ENCODE peak calls at places on chromosomes 13 and 19, in four cellular contexts. N, F, Y and I are unnamed samples.

GRCh38 chr19:4537953-4538600 is 1.8 kb downstream of the LRG1 start:
- DNase-seq in N (no peak), F (no peak), Y (no peak), I (no peak)

GRCh38 chr19:13621413-13621812 is 115.1 kb upstream of the CACNA1A start:
- DNase-seq in N (peak; percentile 98), F (no peak), Y (peak; percentile 94), I (peak; percentile 88)

GRCh38 chr13:30340367-30341184 is 33.2 kb upstream of the KATNAL1 start:
- DNase-seq in N (peak; percentile 63), F (peak; percentile 73), Y (peak; percentile 92), I (peak; percentile 95)

GRCh38 chr13:109627649-109628048 is 158.7 kb downstream of the IRS2 start:
- DNase-seq in N (no peak), F (no peak), Y (no peak), I (no peak)

GRCh38 chr13:70890289-70890688 is 782.0 kb upstream of the KLHL1 start:
- DNase-seq in N (no peak), F (no peak), Y (no peak), I (no peak)

GRCh38 chr19:29285878-29286277 is 72.9 kb upstream of the UQCRFS1 start:
- DNase-seq in N (no peak), F (no peak), Y (no peak), I (no peak)

GRCh38 chr13:113151745-113152707 is 6.4 kb upstream of the PROZ start:
- DNase-seq in N (no peak), F (no peak), Y (peak; percentile 60), I (peak; percentile 65)

GRCh38 chr13:74930402-74931165 is 551.4 kb downstream of the TBC1D4 start:
- DNase-seq in N (peak; percentile 77), F (no peak), Y (peak; percentile 86), I (peak; percentile 71)

GRCh38 chr19:35269425-35270117 is 809 bp downstream of the USF2 start:
- DNase-seq in N (peak; percentile 70), F (peak; percentile 91), Y (peak; percentile 74), I (peak; percentile 71)

GRCh38 chr13:98327326-98328314 is 150.6 kb upstream of the RNF113B start:
- DNase-seq in N (no peak), F (peak; percentile 57), Y (no peak), I (peak; percentile 47)

GRCh38 chr19:29706635-29707034 is 8.4 kb downstream of the C19orf12 start:
- DNase-seq in N (no peak), F (no peak), Y (no peak), I (no peak)

GRCh38 chr13:90068658-90069057 is 1278.8 kb upstream of the MIR17HG start:
- DNase-seq in N (no peak), F (no peak), Y (no peak), I (no peak)

GRCh38 chr13:101149735-101150380 is 266.4 kb downstream of the NALCN start:
- DNase-seq in N (peak; percentile 6), F (no peak), Y (peak; percentile 57), I (peak; percentile 59)

GRCh38 chr19:43526884-43527859 is at the start of gene ETHE1:
- DNase-seq in N (peak; percentile 78), F (peak; percentile 86), Y (peak; percentile 58), I (peak; percentile 48)

GRCh38 chr13:20558982-20559381 is 8.0 kb upstream of the IFT88 start:
- DNase-seq in N (no peak), F (no peak), Y (no peak), I (no peak)

GRCh38 chr19:4914736-4915501 is 5.6 kb downstream of the UHRF1 start:
- DNase-seq in N (peak; percentile 93), F (no peak), Y (peak; percentile 77), I (peak; percentile 56)

GRCh38 chr19:42099336-42099925 is 23.5 kb downstream of the ZNF574 start:
- DNase-seq in N (no peak), F (no peak), Y (no peak), I (no peak)

DNA sequence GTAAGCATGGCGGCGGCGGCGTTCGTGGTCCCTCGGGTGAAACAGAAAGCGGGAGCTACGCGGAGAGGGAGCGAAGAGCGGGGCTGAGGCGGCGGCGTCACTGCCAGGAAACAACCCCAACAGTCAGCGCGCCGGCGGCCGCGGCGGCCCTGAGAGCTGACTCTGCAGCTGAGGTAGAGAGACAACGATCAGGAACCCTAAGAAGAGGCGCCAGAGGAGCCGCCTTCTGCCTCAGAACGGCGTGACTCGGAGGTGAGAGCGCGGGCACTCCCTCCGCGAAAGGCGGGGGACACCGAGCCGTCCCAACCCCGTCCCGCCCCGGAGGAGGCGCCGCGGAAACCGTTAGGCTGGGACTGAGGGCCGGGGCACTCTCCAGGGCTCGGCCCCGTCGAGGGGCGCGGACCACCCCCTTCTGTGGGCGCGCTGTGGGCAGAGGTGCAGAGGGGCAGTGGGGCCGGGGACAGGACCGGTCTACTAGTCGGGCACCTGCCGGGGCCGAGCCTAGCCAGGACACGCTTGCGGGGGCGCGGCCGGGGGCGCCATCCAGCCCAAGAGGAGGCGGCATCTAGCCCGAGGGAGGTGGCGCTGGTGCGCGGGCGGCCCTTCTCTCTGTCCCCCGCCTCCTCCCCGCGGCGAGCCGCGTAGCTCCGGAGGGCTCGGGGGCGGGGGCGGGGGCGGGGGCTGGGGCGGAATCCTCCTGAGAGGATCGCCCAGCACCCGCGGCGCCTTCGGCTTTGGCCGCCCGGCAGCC is 389 bp downstream of the FNDC3A start:
- DNase-seq in N (peak; percentile 84), F (peak; percentile 87), Y (peak; percentile 82), I (peak; percentile 75)
- TF ChIP-seq CTCF in N (no peak), F (peak; percentile 4), Y (no peak), I (no peak)

GRCh38 chr13:51803422-51804294 is at the start of gene DHRS12:
- DNase-seq in N (peak; percentile 80), F (peak; percentile 92), Y (peak; percentile 68), I (peak; percentile 74)

GRCh38 chr13:51803018-51803417 is 945 bp downstream of the DHRS12 start:
- DNase-seq in N (no peak), F (peak; percentile 33), Y (no peak), I (no peak)

GRCh38 chr13:51801631-51802099 is 2.3 kb downstream of the DHRS12 start:
- DNase-seq in N (peak; percentile 19), F (peak; percentile 93), Y (no peak), I (no peak)

GRCh38 chr13:51804295-51805172 is 571 bp upstream of the DHRS12 start:
- DNase-seq in N (no peak), F (peak; percentile 34), Y (no peak), I (no peak)

DNA sequence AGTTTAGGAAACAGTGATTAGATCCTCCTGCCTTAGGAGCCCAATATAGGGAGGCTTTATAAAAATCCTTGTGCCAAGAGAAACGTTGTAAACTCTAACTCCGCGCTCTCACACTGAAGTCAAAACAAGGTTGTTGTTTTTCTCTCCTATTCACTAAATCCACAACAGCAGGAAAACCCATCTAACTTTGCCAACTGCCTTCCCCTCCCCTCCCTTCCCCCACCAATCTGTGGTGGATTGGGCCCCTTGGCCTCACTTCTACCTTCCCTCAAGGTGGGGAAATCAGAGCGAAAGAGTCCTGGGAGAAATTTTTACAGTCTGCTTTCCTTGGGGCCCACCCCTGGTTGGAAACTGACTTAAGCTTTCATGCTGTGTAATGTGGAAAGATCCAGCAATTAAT is 1.4 kb downstream of the DHRS12 start:
- DNase-seq in N (no peak), F (peak; percentile 35), Y (no peak), I (no peak)
- H3K4me3 ChIP-seq in N (no peak overlapping the region), F (no peak overlapping the region), Y (no peak overlapping the region), I (no peak overlapping the region)

GRCh38 chr19:31340059-31341025 is 8.9 kb downstream of the TSHZ3 start:
- DNase-seq in N (peak; percentile 54), F (peak; percentile 86), Y (peak; percentile 84), I (no peak)

GRCh38 chr19:31339405-31339804 is 9.8 kb downstream of the TSHZ3 start:
- DNase-seq in N (no peak), F (peak; percentile 17), Y (no peak), I (no peak)

GRCh38 chr19:31335716-31336115 is 13.5 kb downstream of the TSHZ3 start:
- DNase-seq in N (no peak), F (no peak), Y (no peak), I (no peak)

GRCh38 chr19:31337007-31337914 is 12.0 kb downstream of the TSHZ3 start:
- DNase-seq in N (no peak), F (no peak), Y (no peak), I (no peak)

GRCh38 chr19:31338069-31338767 is 11.0 kb downstream of the TSHZ3 start:
- DNase-seq in N (no peak), F (peak; percentile 82), Y (peak; percentile 39), I (peak; percentile 75)
- TF ChIP-seq CTCF in N (peak; percentile 48), F (peak; percentile 51), Y (peak; percentile 61), I (peak; percentile 84)

DNA sequence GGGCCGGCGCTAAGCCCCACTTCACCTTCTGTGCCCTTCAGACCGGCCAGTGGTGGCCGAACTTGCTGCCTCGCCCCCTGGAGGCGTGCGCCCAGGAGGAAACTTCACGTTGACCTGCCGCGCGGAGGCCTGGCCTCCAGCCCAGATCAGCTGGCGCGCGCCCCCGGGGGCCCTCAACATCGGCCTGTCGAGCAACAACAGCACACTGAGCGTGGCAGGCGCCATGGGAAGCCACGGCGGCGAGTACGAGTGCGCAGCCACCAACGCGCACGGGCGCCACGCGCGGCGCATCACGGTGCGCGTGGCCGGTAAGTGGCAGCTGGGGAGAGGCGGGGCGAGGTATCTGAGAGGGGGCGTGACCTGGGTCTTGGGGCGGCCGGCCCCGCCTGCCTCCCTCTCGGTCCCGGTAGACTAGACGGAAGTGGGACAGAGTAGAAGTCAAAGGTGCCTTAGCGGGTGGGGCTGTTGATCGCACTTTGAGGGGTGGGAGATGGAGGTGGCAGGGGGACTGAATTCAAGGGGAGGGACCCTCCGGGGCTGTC is 5.6 kb downstream of the ICAM5 start:
- DNase-seq in N (no peak), F (peak; percentile 81), Y (no peak), I (no peak)
- H3K4me3 ChIP-seq in N (no peak overlapping the region), F (peak overlapping the region; percentile 27), Y (no peak overlapping the region), I (no peak overlapping the region)

DNA sequence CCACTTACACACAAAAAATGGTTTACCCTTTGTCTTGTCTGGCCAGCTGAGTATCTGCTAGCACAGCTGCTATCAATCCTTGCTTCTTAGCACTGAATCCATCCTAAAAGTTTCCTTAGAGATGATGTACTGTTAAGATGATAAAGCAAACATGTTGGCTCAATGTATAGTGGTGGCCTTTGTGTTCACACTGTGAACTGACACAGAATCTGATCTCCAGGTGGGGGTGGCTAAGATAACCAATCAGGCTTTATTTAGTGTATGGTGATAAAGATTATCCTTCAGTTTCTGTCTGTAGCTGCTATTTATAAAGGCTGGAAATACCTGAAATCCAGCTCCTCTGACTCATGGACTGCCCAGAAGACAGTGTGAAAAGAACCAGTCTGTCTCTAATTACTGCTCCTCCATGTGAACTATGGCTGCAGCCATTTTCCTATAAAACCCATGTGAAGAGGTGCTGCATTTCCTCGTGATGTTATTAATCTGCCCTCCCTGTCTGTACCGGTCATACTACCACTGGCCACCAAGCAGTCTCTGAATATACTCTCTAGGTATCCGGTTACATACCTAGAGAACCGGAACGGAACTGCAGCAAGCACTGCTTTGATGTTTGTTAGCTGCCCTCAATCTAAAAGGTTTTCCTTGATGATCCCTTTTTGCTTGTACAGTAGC is 238.1 kb downstream of the LHFPL6 start:
- DNase-seq in N (peak; percentile 76), F (no peak), Y (no peak), I (peak; percentile 38)
- TF ChIP-seq CTCF in N (peak; percentile 25), F (no peak), Y (no peak), I (peak; percentile 23)

DNA sequence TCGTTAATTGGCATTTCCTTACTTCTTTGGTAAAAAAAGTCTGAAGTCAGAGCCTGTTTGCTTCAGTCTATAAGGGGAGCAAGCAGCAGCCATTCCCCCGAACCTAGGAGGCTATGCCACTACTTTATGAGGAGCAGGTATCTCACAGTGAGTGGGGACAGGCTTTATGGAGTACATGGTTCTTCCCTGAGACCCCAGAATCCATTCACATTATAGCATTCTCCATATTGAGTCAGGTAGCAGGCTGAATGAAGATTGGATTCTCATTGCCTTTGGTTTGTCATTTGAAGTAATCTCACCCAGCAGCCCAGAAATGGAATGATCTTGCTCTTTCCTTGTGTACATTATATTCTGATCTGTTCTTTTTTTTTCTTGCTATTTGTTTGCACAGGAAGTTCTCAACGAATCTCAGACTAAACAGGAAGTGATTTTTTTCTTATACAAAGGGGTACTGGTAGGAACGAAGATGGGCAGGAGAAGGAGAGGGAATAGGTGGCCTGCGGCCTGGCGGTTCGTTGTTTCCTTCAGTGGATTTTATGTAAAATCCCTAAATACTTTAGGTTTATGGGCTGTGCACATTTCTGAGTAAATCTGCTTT is 74.4 kb downstream of the ARHGAP35 start:
- DNase-seq in N (no peak), F (no peak), Y (no peak), I (no peak)
- H3K4me3 ChIP-seq in N (no peak overlapping the region), F (no peak overlapping the region), Y (no peak overlapping the region), I (no peak overlapping the region)